ENCODE peak calls at places on chromosomes 4 and X, in nine cellular contexts. One of them, this sample, is unnamed.
A peak's percentile ranks its signal among the peaks of the same experiment; 100 is the strongest.

GRCh38 chr4:80321341-80321740 is 14.2 kb upstream of the CFAP299 start:
- DNase-seq in omental fat pad: no peak
- DNase-seq in AG10803: no peak
- DNase-seq in uterus: no peak
- DNase-seq in nephron progenitor cell: no peak
- DNase-seq in foreskin fibroblast: no peak
- DNase-seq in GM20000: no peak
- DNase-seq in sigmoid colon: no peak
- DNase-seq in neural crest cell: no peak
- DNase-seq in this sample: no peak

GRCh38 chr4:123869517-123870282 is 473.1 kb downstream of the SPRY1 start:
- DNase-seq in sigmoid colon: peak; percentile 69
- DNase-seq in neural crest cell: no peak
- DNase-seq in AG10803: peak; percentile 14
- DNase-seq in nephron progenitor cell: peak; percentile 30
- DNase-seq in uterus: peak; percentile 24
- DNase-seq in foreskin fibroblast: no peak
- DNase-seq in GM20000: no peak
- DNase-seq in omental fat pad: no peak
- DNase-seq in this sample: no peak

GRCh38 chr4:57023104-57023503 is 44.4 kb downstream of the POLR2B start:
- DNase-seq in GM20000: no peak
- DNase-seq in foreskin fibroblast: peak; percentile 88
- DNase-seq in nephron progenitor cell: no peak
- DNase-seq in uterus: no peak
- DNase-seq in omental fat pad: no peak
- DNase-seq in AG10803: peak; percentile 83
- DNase-seq in sigmoid colon: no peak
- DNase-seq in neural crest cell: no peak
- DNase-seq in this sample: no peak

GRCh38 chr4:135598151-135598550 is 1396.6 kb upstream of the PABPC4L start:
- DNase-seq in neural crest cell: no peak
- DNase-seq in foreskin fibroblast: no peak
- DNase-seq in sigmoid colon: no peak
- DNase-seq in uterus: no peak
- DNase-seq in AG10803: no peak
- DNase-seq in GM20000: no peak
- DNase-seq in omental fat pad: no peak
- DNase-seq in nephron progenitor cell: no peak
- DNase-seq in this sample: no peak

GRCh38 chr4:153383131-153383530 is 38.6 kb downstream of the MND1 start:
- DNase-seq in AG10803: peak; percentile 28
- DNase-seq in neural crest cell: no peak
- DNase-seq in sigmoid colon: no peak
- DNase-seq in GM20000: no peak
- DNase-seq in omental fat pad: no peak
- DNase-seq in foreskin fibroblast: peak; percentile 21
- DNase-seq in nephron progenitor cell: no peak
- DNase-seq in uterus: no peak
- DNase-seq in this sample: no peak

GRCh38 chr4:2183394-2183793 is 58.5 kb downstream of the HAUS3 start:
- DNase-seq in GM20000: no peak
- DNase-seq in neural crest cell: no peak
- DNase-seq in foreskin fibroblast: no peak
- DNase-seq in omental fat pad: no peak
- DNase-seq in AG10803: peak; percentile 17
- DNase-seq in nephron progenitor cell: no peak
- DNase-seq in uterus: no peak
- DNase-seq in sigmoid colon: no peak
- DNase-seq in this sample: no peak

GRCh38 chr4:177070533-177070932 is 239.1 kb upstream of the NEIL3 start:
- DNase-seq in GM20000: no peak
- DNase-seq in uterus: no peak
- DNase-seq in neural crest cell: no peak
- DNase-seq in omental fat pad: no peak
- DNase-seq in sigmoid colon: no peak
- DNase-seq in nephron progenitor cell: no peak
- DNase-seq in AG10803: no peak
- DNase-seq in foreskin fibroblast: peak; percentile 34
- DNase-seq in this sample: no peak

GRCh38 chrX:50814701-50815476 is 895 bp upstream of the SHROOM4 start:
- DNase-seq in AG10803: peak; percentile 20
- DNase-seq in sigmoid colon: no peak
- DNase-seq in nephron progenitor cell: no peak
- DNase-seq in GM20000: no peak
- DNase-seq in neural crest cell: no peak
- DNase-seq in uterus: no peak
- DNase-seq in omental fat pad: no peak
- DNase-seq in foreskin fibroblast: peak; percentile 12
- DNase-seq in this sample: no peak

GRCh38 chrX:132612990-132613564 is 124.2 kb upstream of the MBNL3 start:
- DNase-seq in omental fat pad: no peak
- DNase-seq in AG10803: peak; percentile 16
- DNase-seq in uterus: no peak
- DNase-seq in GM20000: peak; percentile 19
- DNase-seq in sigmoid colon: no peak
- DNase-seq in nephron progenitor cell: peak; percentile 62
- DNase-seq in foreskin fibroblast: peak; percentile 66
- DNase-seq in neural crest cell: peak; percentile 50
- DNase-seq in this sample: peak; percentile 55

GRCh38 chrX:35890699-35891098 is 28.8 kb upstream of the CFAP47 start:
- DNase-seq in nephron progenitor cell: peak; percentile 24
- DNase-seq in GM20000: peak; percentile 5
- DNase-seq in sigmoid colon: no peak
- DNase-seq in AG10803: no peak
- DNase-seq in uterus: no peak
- DNase-seq in omental fat pad: no peak
- DNase-seq in neural crest cell: no peak
- DNase-seq in foreskin fibroblast: no peak
- DNase-seq in this sample: peak; percentile 23

GRCh38 chrX:68895339-68896250 is 66.8 kb downstream of the EFNB1 start:
- DNase-seq in nephron progenitor cell: no peak
- DNase-seq in neural crest cell: no peak
- DNase-seq in uterus: peak; percentile 70
- DNase-seq in sigmoid colon: peak; percentile 86
- DNase-seq in omental fat pad: peak; percentile 45
- DNase-seq in AG10803: peak; percentile 2
- DNase-seq in foreskin fibroblast: peak; percentile 27
- DNase-seq in GM20000: no peak
- DNase-seq in this sample: peak; percentile 5

GRCh38 chr4:67727124-67727850 is 26.3 kb upstream of the UBA6 start:
- DNase-seq in AG10803: peak; percentile 58
- DNase-seq in uterus: no peak
- DNase-seq in omental fat pad: no peak
- DNase-seq in GM20000: no peak
- DNase-seq in sigmoid colon: no peak
- DNase-seq in neural crest cell: no peak
- DNase-seq in nephron progenitor cell: no peak
- DNase-seq in foreskin fibroblast: peak; percentile 66
- DNase-seq in this sample: no peak

GRCh38 chr4:143424276-143424675 is 87.6 kb downstream of the GAB1 start:
- DNase-seq in nephron progenitor cell: no peak
- DNase-seq in AG10803: no peak
- DNase-seq in GM20000: no peak
- DNase-seq in foreskin fibroblast: no peak
- DNase-seq in sigmoid colon: no peak
- DNase-seq in neural crest cell: no peak
- DNase-seq in omental fat pad: no peak
- DNase-seq in uterus: no peak
- DNase-seq in this sample: no peak

GRCh38 chr4:76420901-76421581 is at the start of gene CCDC158:
- DNase-seq in nephron progenitor cell: no peak
- DNase-seq in sigmoid colon: no peak
- DNase-seq in AG10803: no peak
- DNase-seq in GM20000: peak; percentile 32
- DNase-seq in omental fat pad: no peak
- DNase-seq in foreskin fibroblast: peak; percentile 53
- DNase-seq in neural crest cell: no peak
- DNase-seq in uterus: no peak
- DNase-seq in this sample: peak; percentile 15

GRCh38 chr4:76420311-76420710 is 630 bp downstream of the CCDC158 start:
- DNase-seq in foreskin fibroblast: peak; percentile 10
- DNase-seq in GM20000: no peak
- DNase-seq in AG10803: no peak
- DNase-seq in sigmoid colon: no peak
- DNase-seq in neural crest cell: no peak
- DNase-seq in uterus: no peak
- DNase-seq in nephron progenitor cell: no peak
- DNase-seq in omental fat pad: no peak
- DNase-seq in this sample: peak; percentile 3

GRCh38 chr4:76429636-76430035 is 5.4 kb upstream of the SHROOM3 start:
- DNase-seq in neural crest cell: no peak
- DNase-seq in foreskin fibroblast: no peak
- DNase-seq in nephron progenitor cell: no peak
- DNase-seq in omental fat pad: no peak
- DNase-seq in AG10803: no peak
- DNase-seq in uterus: no peak
- DNase-seq in sigmoid colon: no peak
- DNase-seq in GM20000: no peak
- DNase-seq in this sample: no peak

GRCh38 chr4:76430519-76431388 is 4.3 kb upstream of the SHROOM3 start:
- DNase-seq in AG10803: peak; percentile 61
- DNase-seq in omental fat pad: no peak
- DNase-seq in GM20000: peak; percentile 65
- DNase-seq in uterus: no peak
- DNase-seq in foreskin fibroblast: peak; percentile 73
- DNase-seq in neural crest cell: peak; percentile 23
- DNase-seq in sigmoid colon: no peak
- DNase-seq in nephron progenitor cell: peak; percentile 15
- DNase-seq in this sample: no peak

GRCh38 chr4:76426272-76426671 is 5.3 kb upstream of the CCDC158 start:
- DNase-seq in AG10803: no peak
- DNase-seq in omental fat pad: no peak
- DNase-seq in nephron progenitor cell: no peak
- DNase-seq in sigmoid colon: no peak
- DNase-seq in neural crest cell: no peak
- DNase-seq in GM20000: no peak
- DNase-seq in uterus: no peak
- DNase-seq in foreskin fibroblast: no peak
- DNase-seq in this sample: no peak
- TF ChIP-seq CTCF in AG10803: no peak
- TF ChIP-seq CTCF in omental fat pad: no peak
- TF ChIP-seq CTCF in nephron progenitor cell: no peak
- TF ChIP-seq CTCF in sigmoid colon: peak; percentile 16
- TF ChIP-seq CTCF in neural crest cell: peak; percentile 29
- TF ChIP-seq CTCF in GM20000: no peak
- TF ChIP-seq CTCF in uterus: no peak
- TF ChIP-seq CTCF in foreskin fibroblast: no peak
- TF ChIP-seq CTCF in this sample: no peak

GRCh38 chr4:37138019-37138653 is 106.4 kb upstream of the NWD2 start:
- DNase-seq in sigmoid colon: no peak
- DNase-seq in neural crest cell: no peak
- DNase-seq in omental fat pad: no peak
- DNase-seq in nephron progenitor cell: no peak
- DNase-seq in uterus: no peak
- DNase-seq in foreskin fibroblast: no peak
- DNase-seq in GM20000: peak; percentile 18
- DNase-seq in AG10803: no peak
- DNase-seq in this sample: no peak
- TF ChIP-seq CTCF in sigmoid colon: no peak
- TF ChIP-seq CTCF in neural crest cell: no peak
- TF ChIP-seq CTCF in omental fat pad: no peak
- TF ChIP-seq CTCF in nephron progenitor cell: no peak
- TF ChIP-seq CTCF in uterus: no peak
- TF ChIP-seq CTCF in foreskin fibroblast: no peak
- TF ChIP-seq CTCF in GM20000: no peak
- TF ChIP-seq CTCF in AG10803: no peak
- TF ChIP-seq CTCF in this sample: no peak

GRCh38 chr4:164888096-164888495 is 11.1 kb downstream of the APELA start:
- DNase-seq in neural crest cell: no peak
- DNase-seq in nephron progenitor cell: no peak
- DNase-seq in sigmoid colon: no peak
- DNase-seq in omental fat pad: no peak
- DNase-seq in foreskin fibroblast: no peak
- DNase-seq in GM20000: no peak
- DNase-seq in AG10803: no peak
- DNase-seq in uterus: no peak
- DNase-seq in this sample: no peak

GRCh38 chr4:164894725-164895124 is 17.7 kb downstream of the APELA start:
- DNase-seq in neural crest cell: no peak
- DNase-seq in GM20000: peak; percentile 12
- DNase-seq in uterus: no peak
- DNase-seq in omental fat pad: no peak
- DNase-seq in nephron progenitor cell: no peak
- DNase-seq in AG10803: no peak
- DNase-seq in foreskin fibroblast: no peak
- DNase-seq in sigmoid colon: no peak
- DNase-seq in this sample: no peak

GRCh38 chr4:164890691-164891090 is 13.7 kb downstream of the APELA start:
- DNase-seq in uterus: no peak
- DNase-seq in sigmoid colon: no peak
- DNase-seq in omental fat pad: no peak
- DNase-seq in nephron progenitor cell: no peak
- DNase-seq in AG10803: no peak
- DNase-seq in GM20000: no peak
- DNase-seq in foreskin fibroblast: no peak
- DNase-seq in neural crest cell: no peak
- DNase-seq in this sample: no peak

DNA sequence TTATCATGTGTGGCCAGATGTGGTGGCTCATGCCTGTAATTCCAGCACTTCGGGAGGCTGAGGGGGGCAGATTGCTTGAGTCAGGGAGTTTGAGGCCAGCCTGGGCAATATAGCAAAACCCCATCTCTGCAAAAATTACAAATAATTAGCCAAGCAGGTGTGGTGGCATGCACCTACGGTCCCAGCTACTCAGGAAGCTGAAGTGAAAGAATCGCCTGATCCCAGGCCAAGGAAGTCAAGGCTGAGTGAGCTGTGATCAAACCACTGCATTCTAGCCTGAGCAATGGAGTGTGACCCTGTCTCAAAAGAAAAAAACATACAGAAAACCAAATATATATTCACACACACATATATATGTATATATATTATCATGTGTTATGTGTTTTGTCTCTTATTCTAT is 15.0 kb downstream of the APELA start:
- DNase-seq in nephron progenitor cell: no peak
- DNase-seq in omental fat pad: no peak
- DNase-seq in AG10803: no peak
- DNase-seq in sigmoid colon: no peak
- DNase-seq in neural crest cell: no peak
- DNase-seq in GM20000: no peak
- DNase-seq in foreskin fibroblast: no peak
- DNase-seq in uterus: no peak
- DNase-seq in this sample: no peak
- TF ChIP-seq CTCF in nephron progenitor cell: no peak
- TF ChIP-seq CTCF in omental fat pad: no peak
- TF ChIP-seq CTCF in AG10803: no peak
- TF ChIP-seq CTCF in sigmoid colon: no peak
- TF ChIP-seq CTCF in neural crest cell: no peak
- TF ChIP-seq CTCF in GM20000: no peak
- TF ChIP-seq CTCF in foreskin fibroblast: no peak
- TF ChIP-seq CTCF in uterus: no peak
- TF ChIP-seq CTCF in this sample: no peak

DNA sequence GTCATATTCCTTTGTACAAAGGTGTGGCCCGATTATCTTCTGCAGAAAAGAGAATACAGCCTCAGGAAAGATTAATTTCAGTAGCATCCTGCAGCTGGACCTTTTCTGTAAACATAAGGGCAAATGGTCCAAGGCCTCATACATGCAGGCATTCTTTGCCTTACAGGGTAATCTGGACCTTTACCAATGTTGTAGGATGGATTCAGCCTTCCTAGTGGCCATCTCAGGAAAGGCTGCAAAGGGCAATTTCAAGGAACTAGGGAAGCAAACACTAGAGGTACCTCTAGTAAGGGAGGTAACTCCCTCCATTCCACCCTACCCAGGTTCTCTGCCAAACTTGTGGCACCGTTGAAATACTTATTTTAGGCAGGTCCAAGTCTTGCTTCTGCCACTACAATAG is 43.0 kb downstream of the UGT2B28 start:
- DNase-seq in AG10803: no peak
- DNase-seq in sigmoid colon: no peak
- DNase-seq in nephron progenitor cell: no peak
- DNase-seq in uterus: no peak
- DNase-seq in GM20000: no peak
- DNase-seq in foreskin fibroblast: no peak
- DNase-seq in neural crest cell: no peak
- DNase-seq in omental fat pad: no peak
- DNase-seq in this sample: no peak
- TF ChIP-seq CTCF in AG10803: no peak
- TF ChIP-seq CTCF in sigmoid colon: no peak
- TF ChIP-seq CTCF in nephron progenitor cell: no peak
- TF ChIP-seq CTCF in uterus: no peak
- TF ChIP-seq CTCF in GM20000: no peak
- TF ChIP-seq CTCF in foreskin fibroblast: no peak
- TF ChIP-seq CTCF in neural crest cell: peak; percentile 11
- TF ChIP-seq CTCF in omental fat pad: no peak
- TF ChIP-seq CTCF in this sample: no peak